ENCODE peak calls at places on chromosome 10, in ten cellular contexts. One of them, this sample, is unnamed.

GRCh38 chr10:93875032-93875358 is 18.8 kb upstream of the SLC35G1 start:
- DNase-seq in MCF 10A: no peak
- DNase-seq in kidney epithelial cell: no peak
- DNase-seq in thoracic aorta: no peak
- DNase-seq in pancreas: no peak
- DNase-seq in Panc1: no peak
- DNase-seq in WERI-Rb-1: no peak
- DNase-seq in HCT116: no peak
- DNase-seq in psoas muscle: no peak
- DNase-seq in PC-9: no peak
- DNase-seq in this sample: no peak

GRCh38 chr10:80473692-80474596 is 19.8 kb downstream of the TSPAN14 start:
- DNase-seq in MCF 10A: peak
- DNase-seq in kidney epithelial cell: peak
- DNase-seq in thoracic aorta: no peak
- DNase-seq in pancreas: no peak
- DNase-seq in Panc1: no peak
- DNase-seq in WERI-Rb-1: no peak
- DNase-seq in HCT116: no peak
- DNase-seq in psoas muscle: no peak
- DNase-seq in PC-9: no peak
- DNase-seq in this sample: no peak

GRCh38 chr10:52185256-52185655 is 128.8 kb upstream of the DKK1 start:
- DNase-seq in MCF 10A: no peak
- DNase-seq in kidney epithelial cell: no peak
- DNase-seq in thoracic aorta: no peak
- DNase-seq in pancreas: no peak
- DNase-seq in Panc1: no peak
- DNase-seq in WERI-Rb-1: no peak
- DNase-seq in HCT116: no peak
- DNase-seq in psoas muscle: no peak
- DNase-seq in PC-9: no peak
- DNase-seq in this sample: no peak

GRCh38 chr10:86693721-86694369 is 25.5 kb downstream of the LDB3 start:
- DNase-seq in MCF 10A: peak
- DNase-seq in kidney epithelial cell: no peak
- DNase-seq in thoracic aorta: no peak
- DNase-seq in pancreas: no peak
- DNase-seq in Panc1: no peak
- DNase-seq in WERI-Rb-1: peak
- DNase-seq in HCT116: no peak
- DNase-seq in psoas muscle: no peak
- DNase-seq in PC-9: no peak
- DNase-seq in this sample: no peak

GRCh38 chr10:63738410-63738809 is 217.2 kb downstream of the REEP3 start:
- DNase-seq in MCF 10A: peak
- DNase-seq in kidney epithelial cell: no peak
- DNase-seq in thoracic aorta: no peak
- DNase-seq in pancreas: no peak
- DNase-seq in Panc1: no peak
- DNase-seq in WERI-Rb-1: no peak
- DNase-seq in HCT116: peak
- DNase-seq in psoas muscle: no peak
- DNase-seq in PC-9: no peak
- DNase-seq in this sample: no peak

GRCh38 chr10:17665742-17666141 is 21.8 kb downstream of the STAM start:
- DNase-seq in MCF 10A: peak
- DNase-seq in kidney epithelial cell: peak
- DNase-seq in thoracic aorta: no peak
- DNase-seq in pancreas: no peak
- DNase-seq in Panc1: peak
- DNase-seq in WERI-Rb-1: no peak
- DNase-seq in HCT116: no peak
- DNase-seq in psoas muscle: no peak
- DNase-seq in PC-9: peak
- DNase-seq in this sample: no peak

GRCh38 chr10:7383442-7383841 is 27.4 kb downstream of the SFMBT2 start:
- DNase-seq in MCF 10A: no peak
- DNase-seq in kidney epithelial cell: no peak
- DNase-seq in thoracic aorta: no peak
- DNase-seq in pancreas: no peak
- DNase-seq in Panc1: no peak
- DNase-seq in WERI-Rb-1: no peak
- DNase-seq in HCT116: no peak
- DNase-seq in psoas muscle: no peak
- DNase-seq in PC-9: no peak
- DNase-seq in this sample: peak

GRCh38 chr10:107649249-107649648 is 484.7 kb upstream of the SORCS1 start:
- DNase-seq in MCF 10A: no peak
- DNase-seq in kidney epithelial cell: no peak
- DNase-seq in thoracic aorta: no peak
- DNase-seq in pancreas: no peak
- DNase-seq in Panc1: no peak
- DNase-seq in WERI-Rb-1: no peak
- DNase-seq in HCT116: no peak
- DNase-seq in psoas muscle: no peak
- DNase-seq in PC-9: no peak
- DNase-seq in this sample: no peak

GRCh38 chr10:36597921-36598320 is 527.5 kb upstream of the ANKRD30A start:
- DNase-seq in MCF 10A: no peak
- DNase-seq in kidney epithelial cell: no peak
- DNase-seq in thoracic aorta: no peak
- DNase-seq in pancreas: no peak
- DNase-seq in Panc1: no peak
- DNase-seq in WERI-Rb-1: no peak
- DNase-seq in HCT116: no peak
- DNase-seq in psoas muscle: no peak
- DNase-seq in PC-9: no peak
- DNase-seq in this sample: no peak

GRCh38 chr10:113449151-113449695 is 103.6 kb upstream of the HABP2 start:
- DNase-seq in MCF 10A: no peak
- DNase-seq in kidney epithelial cell: no peak
- DNase-seq in thoracic aorta: no peak
- DNase-seq in pancreas: no peak
- DNase-seq in Panc1: no peak
- DNase-seq in WERI-Rb-1: no peak
- DNase-seq in HCT116: no peak
- DNase-seq in psoas muscle: no peak
- DNase-seq in PC-9: no peak
- DNase-seq in this sample: peak

GRCh38 chr10:125083576-125083920 is 76.8 kb downstream of the CTBP2 start:
- DNase-seq in MCF 10A: peak
- DNase-seq in kidney epithelial cell: no peak
- DNase-seq in thoracic aorta: no peak
- DNase-seq in pancreas: peak
- DNase-seq in Panc1: peak
- DNase-seq in WERI-Rb-1: no peak
- DNase-seq in HCT116: no peak
- DNase-seq in psoas muscle: no peak
- DNase-seq in PC-9: no peak
- DNase-seq in this sample: no peak

GRCh38 chr10:45811075-45811474 is 36.2 kb downstream of the AGAP4 start:
- DNase-seq in MCF 10A: peak
- DNase-seq in kidney epithelial cell: no peak
- DNase-seq in thoracic aorta: no peak
- DNase-seq in pancreas: no peak
- DNase-seq in Panc1: no peak
- DNase-seq in WERI-Rb-1: no peak
- DNase-seq in HCT116: no peak
- DNase-seq in psoas muscle: no peak
- DNase-seq in PC-9: no peak
- DNase-seq in this sample: no peak

GRCh38 chr10:45809829-45810228 is 37.5 kb downstream of the AGAP4 start:
- DNase-seq in MCF 10A: peak
- DNase-seq in kidney epithelial cell: no peak
- DNase-seq in thoracic aorta: no peak
- DNase-seq in pancreas: no peak
- DNase-seq in Panc1: no peak
- DNase-seq in WERI-Rb-1: peak
- DNase-seq in HCT116: no peak
- DNase-seq in psoas muscle: no peak
- DNase-seq in PC-9: no peak
- DNase-seq in this sample: no peak
- TF ChIP-seq CTCF in MCF 10A: no peak
- TF ChIP-seq CTCF in kidney epithelial cell: no peak
- TF ChIP-seq CTCF in thoracic aorta: no peak
- TF ChIP-seq CTCF in pancreas: no peak
- TF ChIP-seq CTCF in Panc1: no peak
- TF ChIP-seq CTCF in WERI-Rb-1: peak
- TF ChIP-seq CTCF in HCT116: no peak
- TF ChIP-seq CTCF in psoas muscle: no peak
- TF ChIP-seq CTCF in PC-9: peak
- TF ChIP-seq CTCF in this sample: peak

GRCh38 chr10:97531401-97531985 is 32.8 kb downstream of the UBTD1 start:
- DNase-seq in MCF 10A: no peak
- DNase-seq in kidney epithelial cell: no peak
- DNase-seq in thoracic aorta: no peak
- DNase-seq in pancreas: no peak
- DNase-seq in Panc1: no peak
- DNase-seq in WERI-Rb-1: no peak
- DNase-seq in HCT116: no peak
- DNase-seq in psoas muscle: no peak
- DNase-seq in PC-9: no peak
- DNase-seq in this sample: no peak

GRCh38 chr10:97537186-97537869 is 35.3 kb upstream of the ANKRD2 start:
- DNase-seq in MCF 10A: no peak
- DNase-seq in kidney epithelial cell: no peak
- DNase-seq in thoracic aorta: no peak
- DNase-seq in pancreas: no peak
- DNase-seq in Panc1: no peak
- DNase-seq in WERI-Rb-1: no peak
- DNase-seq in HCT116: no peak
- DNase-seq in psoas muscle: no peak
- DNase-seq in PC-9: no peak
- DNase-seq in this sample: no peak

GRCh38 chr10:97533888-97534287 is 35.2 kb downstream of the UBTD1 start:
- DNase-seq in MCF 10A: no peak
- DNase-seq in kidney epithelial cell: no peak
- DNase-seq in thoracic aorta: no peak
- DNase-seq in pancreas: no peak
- DNase-seq in Panc1: no peak
- DNase-seq in WERI-Rb-1: no peak
- DNase-seq in HCT116: no peak
- DNase-seq in psoas muscle: no peak
- DNase-seq in PC-9: no peak
- DNase-seq in this sample: no peak

GRCh38 chr10:97532935-97533671 is 34.4 kb downstream of the UBTD1 start:
- DNase-seq in MCF 10A: no peak
- DNase-seq in kidney epithelial cell: no peak
- DNase-seq in thoracic aorta: no peak
- DNase-seq in pancreas: no peak
- DNase-seq in Panc1: no peak
- DNase-seq in WERI-Rb-1: peak
- DNase-seq in HCT116: no peak
- DNase-seq in psoas muscle: no peak
- DNase-seq in PC-9: no peak
- DNase-seq in this sample: no peak

GRCh38 chr10:97534746-97535367 is 36.1 kb downstream of the UBTD1 start:
- DNase-seq in MCF 10A: peak
- DNase-seq in kidney epithelial cell: no peak
- DNase-seq in thoracic aorta: no peak
- DNase-seq in pancreas: no peak
- DNase-seq in Panc1: peak
- DNase-seq in WERI-Rb-1: peak
- DNase-seq in HCT116: no peak
- DNase-seq in psoas muscle: peak
- DNase-seq in PC-9: no peak
- DNase-seq in this sample: no peak
- TF ChIP-seq CTCF in MCF 10A: peak
- TF ChIP-seq CTCF in kidney epithelial cell: peak
- TF ChIP-seq CTCF in thoracic aorta: no peak
- TF ChIP-seq CTCF in pancreas: no peak
- TF ChIP-seq CTCF in Panc1: peak
- TF ChIP-seq CTCF in WERI-Rb-1: peak
- TF ChIP-seq CTCF in HCT116: peak
- TF ChIP-seq CTCF in psoas muscle: peak
- TF ChIP-seq CTCF in PC-9: peak
- TF ChIP-seq CTCF in this sample: peak

DNA sequence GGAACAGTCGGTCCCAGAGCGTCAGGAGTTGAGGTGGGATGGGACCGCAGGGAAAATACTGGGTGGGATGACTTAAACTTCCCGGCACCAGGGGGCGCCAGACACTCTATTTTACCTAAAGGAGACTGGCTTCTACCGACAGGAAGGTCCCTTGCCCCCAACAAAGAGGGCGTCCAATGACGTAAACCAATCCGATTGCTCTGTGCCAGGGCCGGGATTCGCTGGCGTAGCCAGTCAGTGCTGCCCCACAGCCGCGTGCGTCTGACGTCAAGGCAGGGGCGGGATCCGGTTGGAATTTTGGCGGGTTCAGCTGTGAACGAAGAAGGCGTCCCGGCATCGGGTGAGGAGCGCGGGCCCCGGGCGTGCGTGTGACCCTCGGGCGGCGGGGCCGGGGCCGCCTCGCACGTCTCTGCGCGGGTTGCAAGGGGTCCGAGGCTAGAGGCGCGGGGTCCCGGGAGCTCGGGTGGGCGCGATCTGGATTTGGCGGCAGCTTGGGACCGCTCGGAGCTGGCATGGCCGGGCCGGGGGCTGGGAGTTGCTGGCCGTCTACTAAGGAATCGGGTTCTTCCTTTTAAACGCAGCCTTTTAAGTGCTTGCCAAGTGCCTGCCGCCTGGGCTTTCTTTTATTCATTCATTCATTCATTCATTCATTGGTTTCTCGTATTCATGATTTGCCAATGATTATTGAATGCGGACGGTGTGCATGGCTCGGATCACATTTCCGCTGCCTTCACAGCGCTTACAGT is at the start of gene MCM10:
- DNase-seq in MCF 10A: peak
- DNase-seq in kidney epithelial cell: peak
- DNase-seq in thoracic aorta: peak
- DNase-seq in pancreas: peak
- DNase-seq in Panc1: peak
- DNase-seq in WERI-Rb-1: peak
- DNase-seq in HCT116: peak
- DNase-seq in psoas muscle: peak
- DNase-seq in PC-9: peak
- DNase-seq in this sample: peak
- TF ChIP-seq CTCF in MCF 10A: peak
- TF ChIP-seq CTCF in kidney epithelial cell: peak
- TF ChIP-seq CTCF in thoracic aorta: peak
- TF ChIP-seq CTCF in pancreas: peak
- TF ChIP-seq CTCF in Panc1: peak
- TF ChIP-seq CTCF in WERI-Rb-1: peak
- TF ChIP-seq CTCF in HCT116: peak
- TF ChIP-seq CTCF in psoas muscle: peak
- TF ChIP-seq CTCF in PC-9: peak
- TF ChIP-seq CTCF in this sample: peak

DNA sequence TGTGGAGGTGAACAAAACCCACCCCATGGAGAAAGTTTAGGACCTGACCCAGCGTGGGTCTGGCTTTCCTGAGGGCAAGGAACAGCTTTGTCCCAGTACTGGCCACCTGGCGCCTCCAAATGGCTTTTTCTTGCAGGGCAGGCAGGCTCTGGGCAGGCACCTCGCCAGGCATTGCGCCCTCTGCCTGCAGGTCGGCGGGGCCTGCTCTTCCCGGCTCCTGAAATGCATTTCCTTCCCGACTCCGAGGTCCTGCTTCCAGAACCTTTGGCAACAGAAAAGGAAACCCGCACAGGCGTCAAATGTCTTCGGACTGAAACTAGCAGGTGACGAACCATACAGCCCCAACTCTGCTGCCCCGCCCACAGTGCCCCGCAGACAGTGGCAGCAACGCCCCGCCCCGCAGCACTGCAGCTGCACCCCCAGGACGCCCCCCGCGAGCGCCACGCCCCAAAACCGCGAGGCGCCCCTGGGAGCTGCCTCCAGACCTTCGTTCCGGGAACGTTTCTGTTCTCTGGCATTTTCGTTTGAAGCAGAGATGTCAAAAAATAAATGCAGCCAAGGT is 65.5 kb downstream of the C10orf143 start:
- DNase-seq in MCF 10A: peak
- DNase-seq in kidney epithelial cell: no peak
- DNase-seq in thoracic aorta: no peak
- DNase-seq in pancreas: no peak
- DNase-seq in Panc1: no peak
- DNase-seq in WERI-Rb-1: peak
- DNase-seq in HCT116: peak
- DNase-seq in psoas muscle: no peak
- DNase-seq in PC-9: no peak
- DNase-seq in this sample: no peak
- TF ChIP-seq CTCF in MCF 10A: peak
- TF ChIP-seq CTCF in kidney epithelial cell: no peak
- TF ChIP-seq CTCF in thoracic aorta: no peak
- TF ChIP-seq CTCF in pancreas: no peak
- TF ChIP-seq CTCF in Panc1: peak
- TF ChIP-seq CTCF in WERI-Rb-1: peak
- TF ChIP-seq CTCF in HCT116: peak
- TF ChIP-seq CTCF in psoas muscle: peak
- TF ChIP-seq CTCF in PC-9: no peak
- TF ChIP-seq CTCF in this sample: no peak

This sample was measured in osteocyte.